ENCODE peak calls at places on chromosomes 6 and 20, in five cellular contexts. I, K, O, Q and A are unnamed samples.
A peak's percentile ranks its signal among the peaks of the same experiment; 100 is the strongest.

GRCh38 chr6:15329154-15329781 is 83.4 kb downstream of the JARID2 start:
- DNase-seq in I (no peak), K (peak; percentile 91), O (peak; percentile 73), Q (no peak), A (no peak)

GRCh38 chr6:44967481-44967880 is 360.6 kb upstream of the RUNX2 start:
- DNase-seq in I (no peak), K (no peak), O (no peak), Q (no peak), A (no peak)

GRCh38 chr20:25058051-25058796 is at the start of gene ACSS1:
- DNase-seq in I (peak; percentile 68), K (peak; percentile 35), O (no peak), Q (peak; percentile 96), A (peak; percentile 77)

GRCh38 chr6:4350571-4351505 is 215.5 kb upstream of the ECI2 start:
- DNase-seq in I (no peak), K (peak; percentile 67), O (no peak), Q (no peak), A (peak; percentile 11)

GRCh38 chr20:54062812-54063280 is 7.5 kb downstream of the BCAS1 start:
- DNase-seq in I (peak; percentile 61), K (peak; percentile 66), O (peak; percentile 75), Q (no peak), A (no peak)

GRCh38 chr6:166763606-166764472 is 136.8 kb upstream of the RPS6KA2 start:
- DNase-seq in I (no peak), K (no peak), O (no peak), Q (no peak), A (peak; percentile 44)

GRCh38 chr6:56093776-56094175 is 153.6 kb downstream of the COL21A1 start:
- DNase-seq in I (no peak), K (no peak), O (no peak), Q (no peak), A (no peak)

GRCh38 chr20:37315293-37316110 is 26.0 kb downstream of the MANBAL start:
- DNase-seq in I (no peak), K (peak; percentile 92), O (no peak), Q (no peak), A (no peak)

GRCh38 chr6:10901751-10902150 is 14.9 kb downstream of the SYCP2L start:
- DNase-seq in I (no peak), K (no peak), O (no peak), Q (no peak), A (no peak)

GRCh38 chr6:126944512-126944911 is 174.0 kb upstream of the RSPO3 start:
- DNase-seq in I (no peak), K (no peak), O (no peak), Q (no peak), A (no peak)

GRCh38 chr6:88246654-88247053 is 80.5 kb upstream of the CNR1 start:
- DNase-seq in I (no peak), K (no peak), O (no peak), Q (no peak), A (peak; percentile 42)

GRCh38 chr6:22470454-22471368 is 98.7 kb upstream of the HDGFL1 start:
- DNase-seq in I (peak; percentile 58), K (peak; percentile 72), O (peak; percentile 5), Q (no peak), A (peak; percentile 43)

GRCh38 chr20:2246081-2246491 is 49.7 kb upstream of the TGM3 start:
- DNase-seq in I (no peak), K (no peak), O (no peak), Q (no peak), A (peak; percentile 59)

GRCh38 chr6:119829006-119829405 is 479.4 kb upstream of the MAN1A1 start:
- DNase-seq in I (no peak), K (no peak), O (no peak), Q (no peak), A (no peak)

GRCh38 chr6:166167801-166168615 is at the start of gene TBXT:
- DNase-seq in I (peak; percentile 19), K (no peak), O (no peak), Q (no peak), A (peak; percentile 91)

GRCh38 chr20:17617868-17618672 is 48.2 kb downstream of the DSTN start:
- DNase-seq in I (no peak), K (no peak), O (no peak), Q (peak; percentile 73), A (no peak)

GRCh38 chr6:28943557-28944411 is 20.0 kb upstream of the TRIM27 start:
- DNase-seq in I (peak; percentile 84), K (peak; percentile 79), O (peak; percentile 40), Q (peak; percentile 88), A (peak; percentile 96)

GRCh38 chr6:68633654-68634502 is 1.2 kb upstream of the ADGRB3 start:
- DNase-seq in I (no peak), K (no peak), O (no peak), Q (no peak), A (no peak)

GRCh38 chr6:165767228-165767627 is 104.2 kb upstream of the PDE10A start:
- DNase-seq in I (no peak), K (no peak), O (no peak), Q (no peak), A (no peak)

GRCh38 chr6:108526739-108527174 is 34.0 kb upstream of the FOXO3 start:
- DNase-seq in I (peak; percentile 58), K (peak; percentile 66), O (peak; percentile 41), Q (no peak), A (peak; percentile 57)

GRCh38 chr6:166313255-166314070 is 5.3 kb upstream of the PRR18 start:
- DNase-seq in I (peak; percentile 71), K (peak; percentile 58), O (peak; percentile 64), Q (no peak), A (peak; percentile 88)

GRCh38 chr6:169253745-169254238 is at the start of gene THBS2:
- DNase-seq in I (peak; percentile 43), K (peak; percentile 83), O (peak; percentile 46), Q (no peak), A (peak; percentile 65)

GRCh38 chr6:127422791-127423190 is 36.4 kb downstream of the KIAA0408 start:
- DNase-seq in I (no peak), K (peak; percentile 48), O (no peak), Q (no peak), A (no peak)

GRCh38 chr6:137432054-137432545 is 62.1 kb downstream of the OLIG3 start:
- DNase-seq in I (no peak), K (no peak), O (no peak), Q (no peak), A (no peak)

DNA sequence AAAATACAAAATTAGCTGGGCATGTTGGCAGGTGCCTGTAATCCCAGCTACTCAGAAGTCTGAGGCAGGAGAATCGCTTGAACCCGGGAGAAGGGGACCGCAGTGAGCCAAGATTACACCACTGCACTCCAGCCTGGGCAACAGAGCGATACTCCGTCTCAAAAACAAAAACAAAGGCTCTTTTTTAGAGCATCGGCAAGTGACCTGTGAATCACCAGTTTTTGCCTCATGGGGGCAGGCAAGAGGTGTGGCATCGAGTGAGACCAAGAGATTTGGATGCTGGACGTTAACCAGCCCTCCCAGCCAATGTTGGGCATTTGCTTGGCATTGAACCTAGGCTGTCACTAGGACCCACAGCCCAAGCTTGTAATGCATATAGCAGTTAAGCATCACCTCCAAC is 14.6 kb upstream of the CDK5RAP1 start:
- DNase-seq in I (no peak), K (peak; percentile 70), O (no peak), Q (no peak), A (peak; percentile 80)
- TF ChIP-seq CTCF in I (peak; percentile 38), K (peak; percentile 45), O (no peak), Q (no peak), A (peak; percentile 88)

GRCh38 chr20:57335392-57335791 is 5.8 kb downstream of the SPO11 start:
- DNase-seq in I (no peak), K (no peak), O (peak; percentile 41), Q (no peak), A (no peak)

GRCh38 chr20:57327820-57328219 is 1.8 kb upstream of the SPO11 start:
- DNase-seq in I (no peak), K (no peak), O (no peak), Q (no peak), A (peak; percentile 34)

GRCh38 chr20:57330998-57331397 is 1.4 kb downstream of the SPO11 start:
- DNase-seq in I (no peak), K (peak; percentile 19), O (no peak), Q (no peak), A (no peak)

GRCh38 chr20:57329608-57330221 is at the start of gene SPO11:
- DNase-seq in I (peak; percentile 26), K (no peak), O (no peak), Q (no peak), A (peak; percentile 81)

GRCh38 chr20:57332105-57333089 is 2.8 kb downstream of the SPO11 start:
- DNase-seq in I (peak; percentile 43), K (no peak), O (peak; percentile 59), Q (no peak), A (no peak)
- TF ChIP-seq CTCF in I (peak; percentile 55), K (no peak), O (peak; percentile 80), Q (no peak), A (peak; percentile 88)

DNA sequence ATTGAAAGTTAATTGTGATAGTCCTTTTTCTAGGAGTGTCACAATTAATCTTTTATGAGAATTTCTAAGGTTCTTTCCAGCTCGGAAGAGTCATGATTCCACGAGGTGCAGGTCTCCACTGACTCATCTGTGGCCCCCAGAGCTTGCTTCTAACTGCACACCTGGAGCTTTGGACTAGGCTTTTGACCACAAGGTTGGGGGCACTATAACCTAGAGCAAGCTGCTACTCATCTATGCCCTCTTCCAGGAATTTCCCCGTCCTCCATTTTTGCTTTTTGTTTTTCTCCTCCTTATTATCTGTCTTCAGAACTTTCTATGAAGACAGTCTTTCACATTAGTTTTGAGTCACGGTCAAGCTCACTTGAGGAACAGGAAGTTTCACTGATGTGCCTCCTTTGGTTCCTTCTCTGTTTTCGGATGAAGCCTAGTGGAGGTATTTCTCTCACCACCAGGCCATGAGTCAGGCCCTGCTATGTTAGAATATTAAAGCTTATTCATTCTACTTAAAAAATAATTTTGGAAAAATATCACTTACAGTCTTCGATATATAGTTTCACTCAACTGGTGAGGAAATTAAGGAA is 119.2 kb upstream of the INSM1 start:
- DNase-seq in I (no peak), K (no peak), O (no peak), Q (no peak), A (no peak)
- TF ChIP-seq CTCF in I (no peak), K (no peak), O (no peak), Q (no peak), A (no peak)

GRCh38 chr20:51315390-51315789 is 227.1 kb downstream of the NFATC2 start:
- DNase-seq in I (no peak), K (no peak), O (no peak), Q (no peak), A (no peak)

GRCh38 chr20:51318058-51318960 is 224.2 kb downstream of the NFATC2 start:
- DNase-seq in I (peak; percentile 57), K (no peak), O (peak; percentile 34), Q (no peak), A (peak; percentile 98)

GRCh38 chr20:51322164-51322707 is 220.3 kb downstream of the NFATC2 start:
- DNase-seq in I (no peak), K (no peak), O (no peak), Q (no peak), A (peak; percentile 74)

GRCh38 chr20:51321343-51322163 is 221.0 kb downstream of the NFATC2 start:
- DNase-seq in I (no peak), K (no peak), O (no peak), Q (no peak), A (peak; percentile 49)

GRCh38 chr20:51319522-51319921 is 223.0 kb downstream of the NFATC2 start:
- DNase-seq in I (no peak), K (no peak), O (no peak), Q (no peak), A (no peak)
- TF ChIP-seq CTCF in I (no peak), K (no peak), O (no peak), Q (no peak), A (no peak)

GRCh38 chr20:11755071-11755881 is 162.4 kb upstream of the BTBD3 start:
- DNase-seq in I (no peak), K (no peak), O (no peak), Q (no peak), A (no peak)
- TF ChIP-seq CTCF in I (no peak), K (no peak), O (no peak), Q (no peak), A (no peak)